ENCODE peak calls at places on chromosomes 16 and 17, in eight cellular contexts. L, K, Q, H, S, X, Y and W are unnamed samples.

GRCh38 chr16:78638371-78638770 is 538.9 kb downstream of the WWOX start:
- DNase-seq in Q (no peak), L (no peak), K (no peak), S (no peak), H (no peak), X (no peak), Y (no peak), W (no peak)

GRCh38 chr16:80250376-80250775 is 290.4 kb upstream of the DYNLRB2 start:
- DNase-seq in Y (no peak), X (no peak), H (no peak), Q (no peak), L (no peak), K (no peak), S (no peak), W (no peak)

GRCh38 chr17:39178516-39178915 is 12.6 kb upstream of the ARL5C start:
- DNase-seq in K (no peak), L (no peak), Y (no peak), H (no peak), X (no peak), Q (no peak), S (no peak), W (peak)

GRCh38 chr16:27461483-27462171 is 59.7 kb downstream of the IL21R start:
- DNase-seq in Y (no peak), X (no peak), L (no peak), H (no peak), K (no peak), S (no peak), Q (no peak), W (no peak)

GRCh38 chr17:28763804-28764266 is 20.0 kb downstream of the TRAF4 start:
- DNase-seq in K (peak), Q (peak), Y (peak), S (no peak), H (peak), X (peak), L (peak), W (no peak)

GRCh38 chr16:84819644-84820304 is at the start of gene CRISPLD2:
- DNase-seq in H (peak), Y (peak), Q (peak), S (peak), X (peak), K (peak), L (peak), W (peak)

GRCh38 chr17:30133197-30133596 is 16.6 kb downstream of the NSRP1 start:
- DNase-seq in Q (no peak), S (no peak), H (no peak), L (no peak), X (no peak), K (no peak), Y (no peak), W (no peak)

GRCh38 chr16:51888021-51888420 is 658.9 kb downstream of the TOX3 start:
- DNase-seq in X (no peak), Q (no peak), H (no peak), Y (no peak), K (no peak), L (no peak), S (no peak), W (no peak)

GRCh38 chr17:80482555-80483308 is 6.3 kb upstream of the NPTX1 start:
- DNase-seq in L (no peak), Q (no peak), X (no peak), Y (no peak), H (no peak), S (no peak), K (no peak), W (peak)

GRCh38 chr16:84839956-84840355 is 20.2 kb downstream of the CRISPLD2 start:
- DNase-seq in H (no peak), K (no peak), S (no peak), Y (no peak), L (no peak), X (no peak), Q (no peak), W (no peak)

GRCh38 chr17:18009609-18010420 is 29.2 kb downstream of the ATPAF2 start:
- DNase-seq in X (no peak), Y (no peak), Q (no peak), S (no peak), H (no peak), K (no peak), L (no peak), W (no peak)

GRCh38 chr16:4303973-4304372 is 11.9 kb upstream of the GLIS2 start:
- DNase-seq in Q (no peak), Y (no peak), S (no peak), H (no peak), X (no peak), K (no peak), L (no peak), W (no peak)

GRCh38 chr17:63841350-63842172 is 924 bp downstream of the SMARCD2 start:
- DNase-seq in L (peak), X (peak), H (peak), Y (peak), K (peak), S (no peak), Q (peak), W (peak)

GRCh38 chr16:85248857-85249256 is 136.6 kb upstream of the CIBAR2 start:
- DNase-seq in X (no peak), H (no peak), Q (no peak), Y (no peak), L (no peak), K (no peak), S (no peak), W (no peak)

GRCh38 chr16:59527206-59527997 is 793.3 kb upstream of the GOT2 start:
- DNase-seq in L (no peak), X (no peak), Y (no peak), H (no peak), S (no peak), Q (no peak), K (no peak), W (no peak)

GRCh38 chr17:75832652-75833400 is 11.4 kb downstream of the UNC13D start:
- DNase-seq in S (no peak), Y (no peak), K (peak), L (no peak), Q (no peak), H (no peak), X (no peak), W (no peak)

GRCh38 chr16:66446737-66447136 is 19.6 kb downstream of the BEAN1 start:
- DNase-seq in H (no peak), K (no peak), Y (no peak), L (no peak), X (no peak), S (no peak), Q (no peak), W (no peak)

GRCh38 chr17:81510798-81511549 is 1.6 kb downstream of the ACTG1 start:
- DNase-seq in Y (no peak), K (peak), H (no peak), S (no peak), X (no peak), L (no peak), Q (no peak), W (peak)

GRCh38 chr17:58391302-58391984 is 25.9 kb downstream of the RNF43 start:
- DNase-seq in S (no peak), Y (peak), L (peak), Q (no peak), X (no peak), K (no peak), H (no peak), W (peak)

GRCh38 chr17:58386708-58387107 is 30.6 kb downstream of the RNF43 start:
- DNase-seq in K (no peak), Y (no peak), L (no peak), H (no peak), Q (no peak), S (no peak), X (no peak), W (no peak)

GRCh38 chr17:58387834-58388233 is 29.5 kb downstream of the RNF43 start:
- DNase-seq in Y (no peak), Q (no peak), K (no peak), H (no peak), X (no peak), S (no peak), L (no peak), W (no peak)

GRCh38 chr17:58390884-58391283 is 26.4 kb downstream of the RNF43 start:
- DNase-seq in Q (no peak), X (no peak), Y (no peak), L (no peak), H (no peak), K (no peak), S (no peak), W (no peak)

GRCh38 chr17:58388302-58389190 is 28.8 kb downstream of the RNF43 start:
- DNase-seq in S (no peak), L (no peak), X (no peak), K (no peak), Y (no peak), H (no peak), Q (no peak), W (no peak)
- H3K4me3 ChIP-seq in S (no peak), L (no peak), X (no peak), K (no peak), Y (no peak), H (no peak), Q (no peak), W (no peak)

DNA sequence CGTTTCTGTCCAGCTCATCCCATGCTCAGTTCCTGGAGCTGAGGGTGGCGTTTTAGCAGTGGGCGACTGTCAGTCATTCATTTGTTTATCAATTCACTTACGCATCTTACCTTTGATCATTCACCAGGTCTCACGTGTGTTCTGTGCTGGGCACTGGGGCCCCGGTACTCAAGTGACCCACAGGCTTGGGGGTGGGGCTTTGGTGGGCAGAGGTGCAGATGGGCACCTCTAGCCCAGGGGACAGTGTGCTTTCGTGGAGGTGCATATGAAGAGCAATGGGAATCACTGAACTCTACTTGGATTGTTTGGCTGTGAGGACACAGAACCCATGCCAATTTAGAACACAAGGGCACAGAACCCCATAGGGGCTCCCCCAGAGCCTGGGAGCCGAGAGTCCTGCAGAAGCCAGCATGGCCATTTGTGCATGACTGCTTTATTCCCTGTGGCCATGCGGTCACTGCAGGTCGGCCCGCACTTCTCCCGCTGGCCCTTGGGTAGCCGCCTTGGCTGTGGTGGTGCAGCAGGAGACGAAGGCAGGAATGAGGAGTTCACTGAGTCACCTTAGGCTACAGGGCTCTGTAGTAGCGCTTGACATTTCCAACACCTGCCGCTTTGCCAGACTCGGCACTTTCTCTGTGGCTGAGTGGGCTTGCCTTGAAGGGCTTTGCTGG is 144.6 kb downstream of the SNX29 start:
- DNase-seq in H (no peak), X (no peak), S (no peak), L (no peak), K (no peak), Y (no peak), Q (no peak), W (no peak)
- H3K27ac ChIP-seq in H (no peak), X (no peak), S (peak), L (no peak), K (no peak), Y (no peak), Q (no peak), W (no peak)

DNA sequence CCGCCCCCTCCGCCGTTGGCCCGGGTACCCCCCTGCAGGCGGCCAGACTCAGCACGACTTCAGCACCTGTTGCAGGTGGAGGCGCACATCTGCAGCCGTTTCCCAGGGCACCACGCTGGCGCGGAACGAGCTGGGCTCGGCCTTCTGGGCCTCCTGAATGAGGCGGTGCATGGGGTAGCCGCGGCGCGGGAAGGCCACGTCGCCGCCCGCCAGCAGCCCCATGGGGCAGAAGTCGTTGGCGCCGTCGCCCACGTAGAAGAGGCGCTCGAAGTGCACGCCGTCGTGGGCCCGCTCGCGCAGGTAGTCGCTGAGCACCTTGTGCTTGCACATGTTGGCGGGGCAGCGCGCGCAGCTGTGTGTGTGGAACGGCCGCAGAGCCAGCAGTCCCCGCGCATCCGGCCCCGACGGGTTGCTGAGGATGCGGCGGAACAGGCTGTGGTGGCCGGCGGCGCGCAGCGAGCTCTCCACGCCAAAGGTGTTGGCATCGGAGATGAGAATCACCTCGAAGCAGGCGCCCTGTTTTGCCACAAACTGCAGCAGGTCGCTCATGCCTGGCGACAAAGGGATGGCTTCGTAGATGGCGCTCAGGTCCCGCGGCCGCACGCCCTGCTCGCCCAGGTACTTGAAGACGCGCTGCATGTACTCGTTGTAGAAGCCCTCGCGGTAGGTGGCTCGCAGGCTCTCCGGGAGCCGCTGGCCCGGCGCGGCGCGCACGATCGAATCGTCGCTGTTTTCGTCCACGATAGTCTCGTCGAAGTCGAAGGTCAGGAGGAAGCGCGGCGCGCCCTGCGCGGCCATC is 6.2 kb downstream of the PHOSPHO1 start:
- DNase-seq in L (peak), H (no peak), K (no peak), Y (peak), Q (no peak), S (no peak), X (no peak), W (peak)
- H3K4me3 ChIP-seq in L (peak), H (no peak), K (no peak), Y (peak), Q (no peak), S (peak), X (no peak), W (peak)

GRCh38 chr16:907361-907760 is 63.4 kb downstream of the LMF1 start:
- DNase-seq in Y (no peak), S (no peak), L (no peak), K (no peak), Q (peak), X (no peak), H (no peak), W (peak)
- H3K27ac ChIP-seq in Y (no peak), S (no peak), L (no peak), K (no peak), Q (no peak), X (no peak), H (no peak), W (no peak)

GRCh38 chr17:43333438-43333943 is 65.3 kb upstream of the ARL4D start:
- DNase-seq in L (no peak), S (no peak), Q (no peak), H (no peak), Y (no peak), K (no peak), X (no peak), W (no peak)

GRCh38 chr17:43330876-43331639 is 67.7 kb upstream of the ARL4D start:
- DNase-seq in S (no peak), Q (no peak), K (no peak), Y (no peak), L (no peak), X (no peak), H (no peak), W (no peak)

GRCh38 chr17:43329183-43329582 is 69.6 kb upstream of the ARL4D start:
- DNase-seq in H (no peak), S (no peak), X (no peak), K (no peak), L (no peak), Q (no peak), Y (no peak), W (no peak)

GRCh38 chr17:43334744-43335400 is 63.9 kb upstream of the ARL4D start:
- DNase-seq in Q (no peak), Y (no peak), L (no peak), S (no peak), H (no peak), K (no peak), X (no peak), W (no peak)

GRCh38 chr17:43332211-43332610 is 66.6 kb upstream of the ARL4D start:
- DNase-seq in Q (no peak), S (no peak), H (no peak), Y (no peak), K (no peak), L (no peak), X (no peak), W (no peak)
- H3K4me3 ChIP-seq in Q (no peak), S (no peak), H (no peak), Y (no peak), K (no peak), L (no peak), X (no peak), W (no peak)

GRCh38 chr16:50254072-50254471 is 12.3 kb upstream of the ADCY7 start:
- DNase-seq in Q (no peak), H (no peak), K (no peak), Y (no peak), S (no peak), X (no peak), L (no peak), W (peak)
- H3K27ac ChIP-seq in Q (no peak), H (no peak), K (no peak), Y (no peak), S (no peak), X (no peak), L (no peak), W (no peak)

GRCh38 chr16:1532081-1532760 is 1.2 kb upstream of the TMEM204 start:
- DNase-seq in L (peak), Y (no peak), S (no peak), X (peak), K (no peak), Q (no peak), H (peak), W (peak)

GRCh38 chr16:1535391-1536291 is 2.2 kb downstream of the TMEM204 start:
- DNase-seq in K (no peak), S (no peak), Y (no peak), Q (no peak), X (no peak), L (no peak), H (no peak), W (peak)

GRCh38 chr16:1532771-1533170 is 695 bp upstream of the TMEM204 start:
- DNase-seq in L (no peak), S (no peak), H (no peak), X (no peak), K (no peak), Y (no peak), Q (no peak), W (no peak)

GRCh38 chr16:1533443-1533951 is at the start of gene TMEM204:
- DNase-seq in Y (no peak), L (peak), H (peak), X (peak), K (no peak), Q (peak), S (no peak), W (peak)

GRCh38 chr16:1534021-1535020 is 855 bp downstream of the TMEM204 start:
- DNase-seq in X (no peak), S (no peak), H (no peak), Q (no peak), K (no peak), L (no peak), Y (no peak), W (peak)
- H3K4me3 ChIP-seq in X (peak), S (peak), H (peak), Q (peak), K (no peak), L (peak), Y (peak), W (peak)

GRCh38 chr17:60678118-60678444 is 430 bp downstream of the BCAS3 start:
- DNase-seq in K (no peak), Q (no peak), Y (no peak), X (no peak), H (no peak), S (no peak), L (no peak), W (no peak)

GRCh38 chr17:60679287-60679686 is 1.6 kb downstream of the BCAS3 start:
- DNase-seq in Q (no peak), X (no peak), K (no peak), S (no peak), H (no peak), Y (no peak), L (no peak), W (no peak)

GRCh38 chr17:60676758-60677307 is 818 bp upstream of the BCAS3 start:
- DNase-seq in Y (no peak), K (no peak), L (no peak), X (no peak), S (no peak), H (no peak), Q (no peak), W (no peak)

GRCh38 chr17:60675997-60676396 is 1.7 kb upstream of the BCAS3 start:
- DNase-seq in S (no peak), L (no peak), X (no peak), Y (no peak), K (no peak), H (no peak), Q (no peak), W (no peak)

DNA sequence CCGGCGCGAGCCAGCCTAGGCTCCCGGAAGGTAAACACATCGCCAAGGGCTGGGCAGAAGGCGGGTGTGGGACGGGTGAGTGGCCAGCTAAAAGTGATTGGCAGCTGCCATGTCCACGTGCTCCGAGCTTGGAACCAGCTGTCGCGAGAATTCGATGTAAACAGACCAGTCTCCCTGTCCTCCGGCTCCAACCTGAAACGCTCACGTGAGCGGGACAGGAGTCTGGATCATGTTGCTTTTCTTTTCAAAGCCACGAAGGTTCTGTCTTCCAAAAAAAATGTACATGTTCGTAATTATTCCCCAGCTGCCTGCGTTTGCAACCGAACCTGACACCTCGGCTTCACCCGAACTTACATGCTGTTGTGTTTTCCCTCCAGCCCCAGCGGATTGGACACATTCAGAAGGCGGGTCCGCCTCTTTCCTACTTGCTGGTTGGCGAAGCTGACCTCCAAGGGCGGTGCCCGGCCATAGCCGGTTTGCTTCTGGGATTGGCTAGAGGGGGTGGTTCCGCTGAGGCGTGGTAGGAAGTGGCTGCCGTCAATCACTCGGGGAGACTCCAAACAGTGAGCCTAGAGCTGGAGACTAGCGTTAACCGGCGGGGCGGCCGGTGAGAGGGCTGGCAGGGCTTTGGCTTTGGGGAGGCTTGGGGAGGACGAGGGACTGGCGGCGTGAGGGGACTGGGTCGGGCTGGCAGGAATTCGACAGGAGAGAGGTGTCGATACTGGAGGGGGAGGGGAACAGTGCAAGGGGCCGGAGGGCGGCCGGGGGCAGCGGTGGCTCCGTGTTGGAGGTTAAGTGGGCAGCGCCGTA is at the start of gene BCAS3:
- DNase-seq in S (peak), L (peak), X (peak), H (peak), K (peak), Q (peak), Y (peak), W (peak)
- H3K27ac ChIP-seq in S (peak), L (peak), X (peak), H (peak), K (peak), Q (no peak), Y (peak), W (peak)